ENCODE peak calls at places on chromosomes 16 and 17, in seven cellular contexts. C is PC-3, I is neural progenitor cell, M is cardiac fibroblast, N is neural crest cell, Z is adrenal gland, Y is HFFc6. D is an unnamed sample.

GRCh38 chr16:87806608-87807546 is 41.1 kb upstream of the KLHDC4 start:
- DNase-seq in C (peak), I (no peak), M (peak), N (no peak), Z (peak), Y (peak), D (no peak)

GRCh38 chr16:50675686-50676610 is 5.2 kb downstream of the SNX20 start:
- DNase-seq in C (no peak), I (no peak), M (no peak), N (no peak), Z (no peak), Y (no peak), D (no peak)

GRCh38 chr16:57270221-57271062 is 14.0 kb downstream of the PLLP start:
- DNase-seq in C (no peak), I (peak), M (no peak), N (no peak), Z (no peak), Y (no peak), D (no peak)

GRCh38 chr17:40490289-40490853 is 11.1 kb downstream of the TNS4 start:
- DNase-seq in C (peak), I (peak), M (peak), N (no peak), Z (peak), Y (no peak), D (no peak)

GRCh38 chr17:59440757-59441458 is 109.5 kb downstream of the YPEL2 start:
- DNase-seq in C (peak), I (peak), M (peak), N (peak), Z (peak), Y (peak), D (peak)

GRCh38 chr16:57021693-57022092 is 32.3 kb downstream of the NLRC5 start:
- DNase-seq in C (no peak), I (no peak), M (no peak), N (no peak), Z (no peak), Y (no peak), D (no peak)

GRCh38 chr17:31274252-31274651 is 22.8 kb downstream of the OMG start:
- DNase-seq in C (peak), I (no peak), M (peak), N (no peak), Z (no peak), Y (no peak), D (no peak)

GRCh38 chr17:36485805-36486203 is 677 bp upstream of the ZNHIT3 start:
- DNase-seq in C (no peak), I (peak), M (no peak), N (no peak), Z (no peak), Y (no peak), D (no peak)

GRCh38 chr17:17146791-17147406 is 59.2 kb downstream of the PLD6 start:
- DNase-seq in C (peak), I (peak), M (no peak), N (no peak), Z (no peak), Y (no peak), D (no peak)

GRCh38 chr16:29686740-29687327 is 7.9 kb downstream of the QPRT start:
- DNase-seq in C (no peak), I (no peak), M (no peak), N (no peak), Z (no peak), Y (no peak), D (no peak)

GRCh38 chr16:70753694-70754325 is 47.1 kb downstream of the VAC14 start:
- DNase-seq in C (no peak), I (no peak), M (no peak), N (no peak), Z (no peak), Y (no peak), D (no peak)

GRCh38 chr16:30526137-30526822 is at the start of gene ZNF768:
- DNase-seq in C (peak), I (peak), M (peak), N (peak), Z (peak), Y (peak), D (peak)

GRCh38 chr16:69924041-69924775 is 26.9 kb upstream of the CLEC18A start:
- DNase-seq in C (no peak), I (no peak), M (no peak), N (no peak), Z (no peak), Y (no peak), D (no peak)

GRCh38 chr16:54421220-54421619 is 134.6 kb upstream of the IRX3 start:
- DNase-seq in C (no peak), I (no peak), M (no peak), N (no peak), Z (no peak), Y (no peak), D (no peak)

GRCh38 chr16:11583889-11584565 is 2.7 kb downstream of the LITAF start:
- DNase-seq in C (peak), I (no peak), M (no peak), N (no peak), Z (no peak), Y (no peak), D (no peak)

GRCh38 chr17:15922586-15922985 is 22.3 kb upstream of the ADORA2B start:
- DNase-seq in C (peak), I (no peak), M (no peak), N (no peak), Z (no peak), Y (no peak), D (no peak)

GRCh38 chr16:35685085-35685484 is 2225.7 kb downstream of the TP53TG3F start:
- DNase-seq in C (no peak), I (no peak), M (no peak), N (no peak), Z (no peak), Y (no peak), D (no peak)

GRCh38 chr16:19179890-19180490 is 11.9 kb downstream of the SYT17 start:
- DNase-seq in C (peak), I (peak), M (peak), N (peak), Z (peak), Y (peak), D (peak)

GRCh38 chr17:38485146-38485468 is 56.8 kb downstream of the ARHGAP23 start:
- DNase-seq in C (no peak), I (no peak), M (no peak), N (no peak), Z (no peak), Y (no peak), D (no peak)

GRCh38 chr17:38892620-38893019 is 22.8 kb downstream of the LASP1 start:
- DNase-seq in C (no peak), I (no peak), M (no peak), N (no peak), Z (no peak), Y (no peak), D (no peak)

GRCh38 chr17:31853911-31854470 is 5.1 kb downstream of the COPRS start:
- DNase-seq in C (no peak), I (no peak), M (no peak), N (no peak), Z (no peak), Y (no peak), D (no peak)

GRCh38 chr17:64281962-64282752 is 19.1 kb upstream of the TEX2 start:
- DNase-seq in C (peak), I (peak), M (peak), N (peak), Z (peak), Y (peak), D (peak)

GRCh38 chr17:72004476-72005331 is 116.1 kb upstream of the SOX9 start:
- DNase-seq in C (no peak), I (no peak), M (peak), N (no peak), Z (no peak), Y (no peak), D (no peak)

GRCh38 chr17:55741353-55741700 is 9.5 kb upstream of the PCTP start:
- DNase-seq in C (no peak), I (no peak), M (no peak), N (no peak), Z (no peak), Y (no peak), D (no peak)

GRCh38 chr17:48198950-48199541 is 91.5 kb downstream of the SNX11 start:
- DNase-seq in C (no peak), I (no peak), M (no peak), N (no peak), Z (no peak), Y (no peak), D (no peak)

DNA sequence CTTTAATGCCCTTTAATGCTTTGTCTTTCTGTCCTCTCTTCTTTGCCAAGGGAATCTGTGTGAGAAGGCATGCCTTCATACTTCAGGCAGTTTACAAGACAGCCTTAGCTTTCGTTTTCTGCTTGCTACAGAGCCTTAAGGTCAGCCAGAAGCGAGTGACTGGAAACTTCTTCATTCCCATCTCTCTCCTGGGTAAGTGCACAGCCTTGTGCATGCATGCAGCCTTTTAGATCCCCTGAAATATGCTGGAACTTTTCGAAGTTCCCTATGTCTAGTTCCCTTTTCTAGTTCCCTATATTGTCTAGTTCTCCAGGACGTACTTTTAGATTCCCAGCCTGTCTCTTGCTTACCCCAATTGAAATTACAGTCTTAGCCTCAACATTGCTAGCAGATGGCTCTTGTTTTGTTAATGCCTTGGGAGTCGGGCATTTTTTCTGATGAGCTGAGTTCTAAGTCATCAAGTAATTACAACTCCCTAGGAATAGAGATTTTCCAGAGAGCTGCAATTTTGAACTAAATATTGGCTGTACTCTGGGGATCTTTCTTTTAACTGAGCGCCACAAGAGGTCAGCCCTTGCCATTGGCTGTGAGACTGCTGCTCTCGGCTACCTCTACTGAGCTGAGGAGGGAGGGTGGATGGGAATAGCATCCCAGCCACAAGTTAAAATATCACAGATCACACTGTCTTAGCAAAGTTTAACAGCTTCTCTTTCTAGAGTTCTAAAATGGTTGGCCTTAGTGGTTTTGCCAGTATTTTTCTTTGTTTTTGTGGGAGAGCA is 22.7 kb upstream of the PPM1D start:
- DNase-seq in C (peak), I (no peak), M (peak), N (no peak), Z (peak), Y (peak), D (no peak)
- TF ChIP-seq CTCF in C (peak), I (no peak), M (peak), N (no peak), Z (peak), Y (no peak), D (no peak)

DNA sequence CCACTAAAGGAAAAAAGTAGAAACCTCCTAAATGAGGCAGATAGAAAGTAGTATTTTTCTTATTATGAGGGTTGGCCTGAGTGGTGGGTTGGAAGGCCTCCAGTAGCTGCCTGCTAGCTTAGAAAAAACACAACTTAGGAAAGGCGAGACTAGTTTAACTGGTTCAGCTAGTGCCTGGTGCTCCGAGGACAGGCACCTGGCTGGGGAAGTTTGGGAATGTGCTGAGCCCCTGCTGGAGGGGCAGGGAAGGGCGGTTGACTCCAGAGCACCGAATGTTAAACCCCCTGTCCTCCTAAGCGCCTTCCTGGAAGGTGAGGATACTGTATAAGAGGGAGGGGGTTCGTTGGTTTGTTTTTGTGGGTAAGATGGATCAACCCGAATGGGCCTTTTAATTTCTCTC is 19.9 kb downstream of the LDHD start:
- DNase-seq in C (peak), I (peak), M (no peak), N (no peak), Z (no peak), Y (no peak), D (no peak)
- TF ChIP-seq CTCF in C (peak), I (peak), M (peak), N (peak), Z (no peak), Y (peak), D (peak)

GRCh38 chr16:49453001-49453400 is 79.4 kb downstream of the C16orf78 start:
- DNase-seq in C (no peak), I (no peak), M (no peak), N (no peak), Z (no peak), Y (no peak), D (no peak)

GRCh38 chr16:49454426-49455180 is 81.0 kb downstream of the C16orf78 start:
- DNase-seq in C (no peak), I (no peak), M (no peak), N (no peak), Z (no peak), Y (no peak), D (no peak)

GRCh38 chr16:49452568-49452967 is 79.0 kb downstream of the C16orf78 start:
- DNase-seq in C (no peak), I (peak), M (no peak), N (no peak), Z (no peak), Y (no peak), D (no peak)

GRCh38 chr16:49455181-49455990 is 81.8 kb downstream of the C16orf78 start:
- DNase-seq in C (no peak), I (no peak), M (no peak), N (no peak), Z (no peak), Y (no peak), D (no peak)

DNA sequence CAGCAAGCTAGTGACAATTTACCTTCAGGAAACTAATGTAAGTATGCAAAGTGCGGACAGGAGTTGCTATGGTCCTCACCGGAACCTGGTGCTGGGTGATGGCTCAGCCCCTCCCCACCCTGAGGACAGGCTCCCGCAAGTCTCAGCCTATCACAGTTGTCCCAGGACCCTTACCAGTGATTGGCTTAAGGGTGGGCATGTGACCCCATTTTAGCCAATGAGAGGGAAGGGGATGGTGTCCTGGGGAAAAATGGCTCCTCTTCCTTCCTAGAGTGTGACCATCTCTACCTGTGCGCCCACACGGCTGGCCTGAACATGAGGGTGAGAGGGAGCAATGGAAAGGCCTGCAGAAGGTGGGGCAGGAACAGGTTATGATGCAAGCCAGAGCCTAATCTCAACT is 80.4 kb downstream of the C16orf78 start:
- DNase-seq in C (no peak), I (no peak), M (no peak), N (no peak), Z (no peak), Y (no peak), D (no peak)
- TF ChIP-seq CTCF in C (no peak), I (no peak), M (no peak), N (no peak), Z (no peak), Y (no peak), D (no peak)

GRCh38 chr16:27205436-27206065 is 2.2 kb downstream of the KDM8 start:
- DNase-seq in C (no peak), I (no peak), M (no peak), N (no peak), Z (no peak), Y (no peak), D (no peak)

GRCh38 chr16:27199747-27200146 is 3.6 kb upstream of the KDM8 start:
- DNase-seq in C (no peak), I (no peak), M (no peak), N (no peak), Z (no peak), Y (peak), D (no peak)

GRCh38 chr16:27204232-27204915 is 1.0 kb downstream of the KDM8 start:
- DNase-seq in C (no peak), I (no peak), M (no peak), N (no peak), Z (no peak), Y (no peak), D (no peak)

GRCh38 chr16:27202923-27203428 is 350 bp upstream of the KDM8 start:
- DNase-seq in C (no peak), I (no peak), M (no peak), N (no peak), Z (no peak), Y (no peak), D (no peak)

DNA sequence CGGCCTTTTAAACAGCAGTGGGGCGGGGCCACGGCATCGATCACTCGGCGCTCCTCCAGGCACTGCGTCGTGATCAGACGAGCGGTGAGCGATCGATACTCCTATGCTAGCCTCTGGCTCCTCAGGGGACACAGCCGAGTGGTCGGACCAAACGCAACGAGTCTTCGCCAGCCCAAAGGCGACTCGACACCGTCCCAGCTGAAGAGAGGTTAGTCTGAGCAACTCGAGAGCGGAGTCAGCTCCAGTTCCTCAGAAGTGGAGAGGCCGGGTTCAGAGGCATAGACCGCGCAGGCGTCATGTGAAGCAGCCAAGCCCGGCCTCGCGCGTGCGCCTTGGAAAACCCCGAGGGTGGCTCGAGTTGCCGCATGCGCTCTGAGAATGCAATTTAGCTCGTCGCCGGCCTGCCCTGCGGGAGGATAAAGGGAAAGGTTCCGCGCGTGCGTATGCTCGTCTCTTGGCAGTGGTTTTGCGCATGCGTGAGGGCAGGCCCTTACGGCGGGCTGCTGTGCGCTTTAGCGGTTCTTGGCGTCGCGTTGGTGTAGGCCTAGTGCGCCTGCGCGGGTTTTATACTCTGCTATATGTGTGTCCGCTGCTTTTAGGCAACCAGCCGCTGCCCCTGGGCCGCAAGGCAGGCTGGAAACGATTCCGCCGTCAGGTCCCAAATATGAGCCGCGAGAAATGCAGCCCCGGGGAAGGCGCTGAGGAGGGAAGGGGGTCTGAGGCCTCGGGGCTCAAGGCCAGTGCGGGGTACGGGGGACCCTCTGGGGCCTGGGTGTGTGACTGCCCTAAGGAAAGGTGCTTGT is at the start of gene KDM8:
- DNase-seq in C (peak), I (peak), M (peak), N (peak), Z (peak), Y (peak), D (peak)
- TF ChIP-seq CTCF in C (no peak), I (no peak), M (no peak), N (no peak), Z (no peak), Y (no peak), D (no peak)

GRCh38 chr17:60685437-60685836 is 7.8 kb downstream of the BCAS3 start:
- DNase-seq in C (no peak), I (no peak), M (no peak), N (no peak), Z (no peak), Y (no peak), D (no peak)
- TF ChIP-seq CTCF in C (no peak), I (no peak), M (no peak), N (no peak), Z (no peak), Y (no peak), D (no peak)

GRCh38 chr17:63035695-63036094 is 69.7 kb downstream of the TANC2 start:
- DNase-seq in C (no peak), I (no peak), M (peak), N (no peak), Z (no peak), Y (peak), D (no peak)
- TF ChIP-seq CTCF in C (no peak), I (no peak), M (no peak), N (no peak), Z (no peak), Y (no peak), D (no peak)

D was measured in progenitor cell of endocrine pancreas.